ENCODE peak calls at places on chromosomes 5 and 9, in four cellular contexts. One of them, this sample, is unnamed.

GRCh38 chr9:89597711-89598707 is 6.8 kb upstream of the GADD45G start:
- DNase-seq in brain microvascular endothelial cell: peak
- DNase-seq in GM03348: peak
- DNase-seq in uterus: peak
- DNase-seq in this sample: peak

GRCh38 chr5:145478651-145479050 is 356.5 kb downstream of the PRELID2 start:
- DNase-seq in brain microvascular endothelial cell: peak
- DNase-seq in GM03348: no peak
- DNase-seq in uterus: no peak
- DNase-seq in this sample: no peak

GRCh38 chr9:80030801-80031200 is 459.0 kb downstream of the TLE4 start:
- DNase-seq in brain microvascular endothelial cell: no peak
- DNase-seq in GM03348: no peak
- DNase-seq in uterus: no peak
- DNase-seq in this sample: no peak

GRCh38 chr9:122122903-122123632 is 30.0 kb upstream of the TTLL11 start:
- DNase-seq in brain microvascular endothelial cell: peak
- DNase-seq in GM03348: peak
- DNase-seq in uterus: peak
- DNase-seq in this sample: peak

GRCh38 chr5:133642153-133642552 is 29.8 kb upstream of the FSTL4 start:
- DNase-seq in brain microvascular endothelial cell: no peak
- DNase-seq in GM03348: no peak
- DNase-seq in uterus: no peak
- DNase-seq in this sample: no peak

GRCh38 chr9:88645172-88645868 is 110.3 kb downstream of the NXNL2 start:
- DNase-seq in brain microvascular endothelial cell: no peak
- DNase-seq in GM03348: no peak
- DNase-seq in uterus: no peak
- DNase-seq in this sample: no peak

GRCh38 chr9:18379073-18379811 is 94.7 kb upstream of the ADAMTSL1 start:
- DNase-seq in brain microvascular endothelial cell: peak
- DNase-seq in GM03348: no peak
- DNase-seq in uterus: no peak
- DNase-seq in this sample: no peak

GRCh38 chr9:36956908-36957307 is 77.2 kb downstream of the PAX5 start:
- DNase-seq in brain microvascular endothelial cell: no peak
- DNase-seq in GM03348: no peak
- DNase-seq in uterus: no peak
- DNase-seq in this sample: no peak

GRCh38 chr9:107422189-107422802 is 67.3 kb downstream of the KLF4 start:
- DNase-seq in brain microvascular endothelial cell: peak
- DNase-seq in GM03348: peak
- DNase-seq in uterus: peak
- DNase-seq in this sample: no peak

GRCh38 chr5:116605310-116606070 is 30.9 kb upstream of the SEMA6A start:
- DNase-seq in brain microvascular endothelial cell: no peak
- DNase-seq in GM03348: no peak
- DNase-seq in uterus: no peak
- DNase-seq in this sample: no peak

GRCh38 chr9:114434878-114435311 is 47.1 kb upstream of the AKNA start:
- DNase-seq in brain microvascular endothelial cell: peak
- DNase-seq in GM03348: peak
- DNase-seq in uterus: no peak
- DNase-seq in this sample: no peak

GRCh38 chr5:163386352-163386751 is 51.0 kb upstream of the CCNG1 start:
- DNase-seq in brain microvascular endothelial cell: no peak
- DNase-seq in GM03348: no peak
- DNase-seq in uterus: no peak
- DNase-seq in this sample: no peak

GRCh38 chr5:38265546-38266179 is 7.3 kb downstream of the EGFLAM start:
- DNase-seq in brain microvascular endothelial cell: peak
- DNase-seq in GM03348: peak
- DNase-seq in uterus: peak
- DNase-seq in this sample: peak

GRCh38 chr9:27280858-27281257 is 16.1 kb downstream of the EQTN start:
- DNase-seq in brain microvascular endothelial cell: no peak
- DNase-seq in GM03348: no peak
- DNase-seq in uterus: no peak
- DNase-seq in this sample: no peak

GRCh38 chr5:141729387-141730006 is 47.5 kb upstream of the ARAP3 start:
- DNase-seq in brain microvascular endothelial cell: no peak
- DNase-seq in GM03348: no peak
- DNase-seq in uterus: no peak
- DNase-seq in this sample: peak

GRCh38 chr5:135199919-135200318 is 165.9 kb upstream of the PITX1 start:
- DNase-seq in brain microvascular endothelial cell: no peak
- DNase-seq in GM03348: no peak
- DNase-seq in uterus: no peak
- DNase-seq in this sample: no peak

GRCh38 chr5:146633273-146633672 is 117.3 kb upstream of the GPR151 start:
- DNase-seq in brain microvascular endothelial cell: no peak
- DNase-seq in GM03348: no peak
- DNase-seq in uterus: no peak
- DNase-seq in this sample: no peak

GRCh38 chr9:68905129-68905528 is 108.8 kb downstream of the PRKACG start:
- DNase-seq in brain microvascular endothelial cell: no peak
- DNase-seq in GM03348: no peak
- DNase-seq in uterus: no peak
- DNase-seq in this sample: no peak

GRCh38 chr5:157159209-157159751 is 6.8 kb downstream of the GARIN3 start:
- DNase-seq in brain microvascular endothelial cell: no peak
- DNase-seq in GM03348: no peak
- DNase-seq in uterus: no peak
- DNase-seq in this sample: no peak

GRCh38 chr5:98454407-98454806 is 319.1 kb upstream of the RGMB start:
- DNase-seq in brain microvascular endothelial cell: no peak
- DNase-seq in GM03348: peak
- DNase-seq in uterus: no peak
- DNase-seq in this sample: no peak

GRCh38 chr9:108919517-108919916 is 14.4 kb downstream of the ELP1 start:
- DNase-seq in brain microvascular endothelial cell: no peak
- DNase-seq in GM03348: no peak
- DNase-seq in uterus: no peak
- DNase-seq in this sample: no peak

GRCh38 chr5:121199238-121199999 is 652.3 kb upstream of the FTMT start:
- DNase-seq in brain microvascular endothelial cell: peak
- DNase-seq in GM03348: peak
- DNase-seq in uterus: peak
- DNase-seq in this sample: no peak

GRCh38 chr9:114299286-114300152 is 23.4 kb upstream of the ORM1 start:
- DNase-seq in brain microvascular endothelial cell: no peak
- DNase-seq in GM03348: no peak
- DNase-seq in uterus: peak
- DNase-seq in this sample: no peak

GRCh38 chr9:123058834-123059233 is 25.4 kb downstream of the GPR21 start:
- DNase-seq in brain microvascular endothelial cell: peak
- DNase-seq in GM03348: no peak
- DNase-seq in uterus: no peak
- DNase-seq in this sample: no peak

GRCh38 chr9:106106396-106106795 is 412.1 kb downstream of the TMEM38B start:
- DNase-seq in brain microvascular endothelial cell: no peak
- DNase-seq in GM03348: no peak
- DNase-seq in uterus: no peak
- DNase-seq in this sample: no peak

GRCh38 chr9:31808770-31809169 is 575.7 kb upstream of the ACO1 start:
- DNase-seq in brain microvascular endothelial cell: no peak
- DNase-seq in GM03348: no peak
- DNase-seq in uterus: no peak
- DNase-seq in this sample: no peak

GRCh38 chr5:181187500-181188213 is 17.3 kb downstream of the TRIM7 start:
- DNase-seq in brain microvascular endothelial cell: peak
- DNase-seq in GM03348: peak
- DNase-seq in uterus: peak
- DNase-seq in this sample: no peak

GRCh38 chr5:138952962-138953361 is 77.8 kb upstream of the LRRTM2 start:
- DNase-seq in brain microvascular endothelial cell: no peak
- DNase-seq in GM03348: no peak
- DNase-seq in uterus: no peak
- DNase-seq in this sample: no peak

GRCh38 chr9:137176302-137177182 is 4.7 kb upstream of the TMEM210 start:
- DNase-seq in brain microvascular endothelial cell: peak
- DNase-seq in GM03348: peak
- DNase-seq in uterus: no peak
- DNase-seq in this sample: no peak

GRCh38 chr9:79858509-79858908 is 286.7 kb downstream of the TLE4 start:
- DNase-seq in brain microvascular endothelial cell: peak
- DNase-seq in GM03348: peak
- DNase-seq in uterus: no peak
- DNase-seq in this sample: no peak

GRCh38 chr5:125044491-125045282 is 298.2 kb upstream of the ZNF608 start:
- DNase-seq in brain microvascular endothelial cell: peak
- DNase-seq in GM03348: no peak
- DNase-seq in uterus: no peak
- DNase-seq in this sample: no peak

GRCh38 chr5:78360674-78361225 is 333 bp downstream of the SCAMP1 start:
- DNase-seq in brain microvascular endothelial cell: no peak
- DNase-seq in GM03348: peak
- DNase-seq in uterus: peak
- DNase-seq in this sample: peak

GRCh38 chr9:112755675-112756074 is 5.1 kb downstream of the SNX30 start:
- DNase-seq in brain microvascular endothelial cell: no peak
- DNase-seq in GM03348: peak
- DNase-seq in uterus: no peak
- DNase-seq in this sample: no peak

GRCh38 chr5:179355976-179356968 is 11.0 kb upstream of the ADAMTS2 start:
- DNase-seq in brain microvascular endothelial cell: no peak
- DNase-seq in GM03348: peak
- DNase-seq in uterus: no peak
- DNase-seq in this sample: no peak

GRCh38 chr5:99936911-99937310 is 598.3 kb upstream of the FAM174A start:
- DNase-seq in brain microvascular endothelial cell: no peak
- DNase-seq in GM03348: no peak
- DNase-seq in uterus: no peak
- DNase-seq in this sample: no peak

GRCh38 chr5:9715891-9716335 is 85.8 kb upstream of the TAS2R1 start:
- DNase-seq in brain microvascular endothelial cell: peak
- DNase-seq in GM03348: peak
- DNase-seq in uterus: no peak
- DNase-seq in this sample: no peak

GRCh38 chr5:172712610-172713009 is 58.4 kb downstream of the DUSP1 start:
- DNase-seq in brain microvascular endothelial cell: no peak
- DNase-seq in GM03348: no peak
- DNase-seq in uterus: no peak
- DNase-seq in this sample: no peak

GRCh38 chr5:69374911-69375446 is 5.4 kb downstream of the RAD17 start:
- DNase-seq in brain microvascular endothelial cell: no peak
- DNase-seq in GM03348: no peak
- DNase-seq in uterus: no peak
- DNase-seq in this sample: no peak

GRCh38 chr5:72028382-72028781 is 78.9 kb upstream of the MAP1B start:
- DNase-seq in brain microvascular endothelial cell: no peak
- DNase-seq in GM03348: no peak
- DNase-seq in uterus: no peak
- DNase-seq in this sample: no peak

GRCh38 chr9:18824095-18824666 is 208.8 kb downstream of the SAXO1 start:
- DNase-seq in brain microvascular endothelial cell: no peak
- DNase-seq in GM03348: no peak
- DNase-seq in uterus: no peak
- DNase-seq in this sample: no peak